ENCODE peak calls at places on chromosomes 11 and 22, in ten cellular contexts. One of them, this sample, is unnamed.
A peak's percentile ranks its signal among the peaks of the same experiment; 100 is the strongest.

GRCh38 chr11:11444027-11444799 is 91.2 kb upstream of the CSNK2A3 start:
- DNase-seq in spleen: no peak
- DNase-seq in upper lobe of left lung: no peak
- DNase-seq in HCT116: no peak
- DNase-seq in body of pancreas: peak; percentile 20
- DNase-seq in esophagus squamous epithelium: no peak
- DNase-seq in sigmoid colon: no peak
- DNase-seq in IMR-90: peak; percentile 57
- DNase-seq in A549: no peak
- DNase-seq in breast epithelium: no peak
- DNase-seq in this sample: peak; percentile 64

GRCh38 chr22:32355760-32356159 is 1.9 kb upstream of the RFPL3 start:
- DNase-seq in A549: no peak
- DNase-seq in spleen: no peak
- DNase-seq in HCT116: peak; percentile 48
- DNase-seq in upper lobe of left lung: no peak
- DNase-seq in sigmoid colon: no peak
- DNase-seq in esophagus squamous epithelium: no peak
- DNase-seq in IMR-90: no peak
- DNase-seq in body of pancreas: no peak
- DNase-seq in breast epithelium: no peak
- DNase-seq in this sample: no peak

GRCh38 chr11:2426826-2427521 is 17.3 kb downstream of the TRPM5 start:
- DNase-seq in upper lobe of left lung: peak; percentile 57
- DNase-seq in HCT116: no peak
- DNase-seq in A549: no peak
- DNase-seq in esophagus squamous epithelium: no peak
- DNase-seq in IMR-90: no peak
- DNase-seq in breast epithelium: no peak
- DNase-seq in spleen: no peak
- DNase-seq in sigmoid colon: no peak
- DNase-seq in body of pancreas: peak; percentile 29
- DNase-seq in this sample: no peak

GRCh38 chr11:112016765-112017356 is 8.3 kb upstream of the DLAT start:
- DNase-seq in body of pancreas: peak; percentile 45
- DNase-seq in breast epithelium: no peak
- DNase-seq in HCT116: no peak
- DNase-seq in A549: no peak
- DNase-seq in spleen: no peak
- DNase-seq in IMR-90: peak; percentile 50
- DNase-seq in esophagus squamous epithelium: no peak
- DNase-seq in sigmoid colon: no peak
- DNase-seq in upper lobe of left lung: no peak
- DNase-seq in this sample: no peak

GRCh38 chr11:22920939-22921565 is 60.8 kb upstream of the CCDC179 start:
- DNase-seq in body of pancreas: peak; percentile 60
- DNase-seq in breast epithelium: no peak
- DNase-seq in upper lobe of left lung: no peak
- DNase-seq in esophagus squamous epithelium: no peak
- DNase-seq in A549: peak; percentile 7
- DNase-seq in spleen: no peak
- DNase-seq in sigmoid colon: no peak
- DNase-seq in IMR-90: peak; percentile 76
- DNase-seq in HCT116: no peak
- DNase-seq in this sample: peak; percentile 7

GRCh38 chr11:122612123-122612824 is 43.2 kb upstream of the UBASH3B start:
- DNase-seq in A549: no peak
- DNase-seq in spleen: no peak
- DNase-seq in HCT116: no peak
- DNase-seq in body of pancreas: no peak
- DNase-seq in sigmoid colon: no peak
- DNase-seq in IMR-90: no peak
- DNase-seq in breast epithelium: no peak
- DNase-seq in esophagus squamous epithelium: no peak
- DNase-seq in upper lobe of left lung: no peak
- DNase-seq in this sample: no peak

GRCh38 chr11:11972148-11972547 is 36.3 kb downstream of the DKK3 start:
- DNase-seq in breast epithelium: no peak
- DNase-seq in sigmoid colon: no peak
- DNase-seq in HCT116: no peak
- DNase-seq in esophagus squamous epithelium: no peak
- DNase-seq in IMR-90: no peak
- DNase-seq in body of pancreas: no peak
- DNase-seq in upper lobe of left lung: no peak
- DNase-seq in spleen: no peak
- DNase-seq in A549: no peak
- DNase-seq in this sample: no peak

GRCh38 chr11:75465701-75466531 is 32.9 kb upstream of the KLHL35 start:
- DNase-seq in breast epithelium: no peak
- DNase-seq in upper lobe of left lung: no peak
- DNase-seq in HCT116: no peak
- DNase-seq in sigmoid colon: no peak
- DNase-seq in A549: no peak
- DNase-seq in body of pancreas: no peak
- DNase-seq in IMR-90: peak; percentile 52
- DNase-seq in esophagus squamous epithelium: no peak
- DNase-seq in spleen: peak; percentile 79
- DNase-seq in this sample: no peak

GRCh38 chr22:39176067-39176621 is 23.7 kb upstream of the CBX7 start:
- DNase-seq in IMR-90: peak; percentile 58
- DNase-seq in breast epithelium: peak; percentile 84
- DNase-seq in spleen: peak; percentile 82
- DNase-seq in sigmoid colon: peak; percentile 88
- DNase-seq in body of pancreas: peak; percentile 74
- DNase-seq in upper lobe of left lung: peak; percentile 51
- DNase-seq in A549: no peak
- DNase-seq in esophagus squamous epithelium: no peak
- DNase-seq in HCT116: no peak
- DNase-seq in this sample: peak; percentile 68

GRCh38 chr11:2316963-2317244 is 15.1 kb downstream of the TSPAN32 start:
- DNase-seq in sigmoid colon: no peak
- DNase-seq in esophagus squamous epithelium: no peak
- DNase-seq in breast epithelium: no peak
- DNase-seq in upper lobe of left lung: no peak
- DNase-seq in IMR-90: no peak
- DNase-seq in A549: no peak
- DNase-seq in spleen: no peak
- DNase-seq in body of pancreas: no peak
- DNase-seq in HCT116: no peak
- DNase-seq in this sample: no peak

GRCh38 chr11:46445887-46446286 is 54.3 kb upstream of the CHRM4 start:
- DNase-seq in spleen: no peak
- DNase-seq in esophagus squamous epithelium: no peak
- DNase-seq in body of pancreas: no peak
- DNase-seq in HCT116: no peak
- DNase-seq in upper lobe of left lung: no peak
- DNase-seq in breast epithelium: no peak
- DNase-seq in A549: no peak
- DNase-seq in sigmoid colon: no peak
- DNase-seq in IMR-90: no peak
- DNase-seq in this sample: no peak

GRCh38 chr11:112310867-112311266 is 50.2 kb upstream of the PLET1 start:
- DNase-seq in upper lobe of left lung: no peak
- DNase-seq in A549: no peak
- DNase-seq in sigmoid colon: no peak
- DNase-seq in IMR-90: no peak
- DNase-seq in HCT116: no peak
- DNase-seq in body of pancreas: no peak
- DNase-seq in esophagus squamous epithelium: no peak
- DNase-seq in spleen: no peak
- DNase-seq in breast epithelium: no peak
- DNase-seq in this sample: no peak

GRCh38 chr11:112889446-112889845 is 71.8 kb upstream of the NCAM1 start:
- DNase-seq in body of pancreas: no peak
- DNase-seq in A549: no peak
- DNase-seq in spleen: no peak
- DNase-seq in breast epithelium: no peak
- DNase-seq in esophagus squamous epithelium: no peak
- DNase-seq in IMR-90: no peak
- DNase-seq in HCT116: no peak
- DNase-seq in upper lobe of left lung: no peak
- DNase-seq in sigmoid colon: no peak
- DNase-seq in this sample: no peak

GRCh38 chr11:567036-567628 is 6.4 kb downstream of the RASSF7 start:
- DNase-seq in sigmoid colon: no peak
- DNase-seq in spleen: peak; percentile 78
- DNase-seq in esophagus squamous epithelium: no peak
- DNase-seq in upper lobe of left lung: no peak
- DNase-seq in A549: no peak
- DNase-seq in IMR-90: no peak
- DNase-seq in HCT116: no peak
- DNase-seq in body of pancreas: no peak
- DNase-seq in breast epithelium: no peak
- DNase-seq in this sample: no peak

GRCh38 chr22:36385491-36386350 is 2.0 kb downstream of the MYH9 start:
- DNase-seq in HCT116: no peak
- DNase-seq in sigmoid colon: peak; percentile 90
- DNase-seq in A549: no peak
- DNase-seq in upper lobe of left lung: peak; percentile 74
- DNase-seq in body of pancreas: peak; percentile 94
- DNase-seq in IMR-90: no peak
- DNase-seq in breast epithelium: peak; percentile 87
- DNase-seq in esophagus squamous epithelium: no peak
- DNase-seq in spleen: peak; percentile 81
- DNase-seq in this sample: peak; percentile 89

GRCh38 chr22:25700996-25701815 is 40.8 kb upstream of the MYO18B start:
- DNase-seq in upper lobe of left lung: no peak
- DNase-seq in body of pancreas: peak; percentile 13
- DNase-seq in esophagus squamous epithelium: no peak
- DNase-seq in sigmoid colon: no peak
- DNase-seq in HCT116: no peak
- DNase-seq in IMR-90: peak; percentile 22
- DNase-seq in breast epithelium: no peak
- DNase-seq in A549: no peak
- DNase-seq in spleen: no peak
- DNase-seq in this sample: no peak

GRCh38 chr11:96256604-96257003 is 86.4 kb downstream of the MAML2 start:
- DNase-seq in spleen: no peak
- DNase-seq in IMR-90: no peak
- DNase-seq in HCT116: no peak
- DNase-seq in breast epithelium: no peak
- DNase-seq in body of pancreas: no peak
- DNase-seq in esophagus squamous epithelium: no peak
- DNase-seq in sigmoid colon: no peak
- DNase-seq in upper lobe of left lung: no peak
- DNase-seq in A549: no peak
- DNase-seq in this sample: no peak
- H3K4me1 ChIP-seq in spleen: peaks cover 66% of the 10 kb centered on the region
- H3K4me1 ChIP-seq in IMR-90: peaks cover 22% of the 10 kb centered on the region
- H3K4me1 ChIP-seq in HCT116: peaks cover 33% of the 10 kb centered on the region
- H3K4me1 ChIP-seq in breast epithelium: peaks cover 37% of the 10 kb centered on the region
- H3K4me1 ChIP-seq in body of pancreas: no peaks in the 10 kb centered on the region
- H3K4me1 ChIP-seq in esophagus squamous epithelium: peaks cover 17% of the 10 kb centered on the region
- H3K4me1 ChIP-seq in sigmoid colon: peaks cover 11% of the 10 kb centered on the region
- H3K4me1 ChIP-seq in upper lobe of left lung: peaks cover 59% of the 10 kb centered on the region
- H3K4me1 ChIP-seq in A549: peaks cover 31% of the 10 kb centered on the region
- H3K4me1 ChIP-seq in this sample: no peaks in the 10 kb centered on the region

DNA sequence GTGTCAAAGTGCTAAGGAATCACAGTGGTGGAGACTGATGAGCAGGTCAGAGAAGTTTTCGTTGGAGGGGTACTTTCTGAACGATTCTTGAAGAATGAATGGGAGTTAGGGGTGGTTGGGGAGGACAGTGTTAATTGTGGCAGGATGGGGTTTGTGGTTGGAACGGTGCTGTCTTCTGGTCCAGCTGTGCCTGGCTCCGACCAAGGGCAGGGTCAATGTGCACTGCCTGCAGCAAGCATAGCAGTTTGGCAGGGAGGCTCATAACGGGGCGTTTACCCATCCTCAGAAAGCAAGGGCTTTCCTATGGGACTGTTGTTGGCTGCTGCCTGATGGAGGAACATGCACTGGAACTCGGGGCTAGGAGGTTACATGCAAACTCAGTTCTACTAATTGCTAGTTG is 265.8 kb downstream of the KIRREL3 start:
- DNase-seq in HCT116: no peak
- DNase-seq in spleen: no peak
- DNase-seq in body of pancreas: no peak
- DNase-seq in breast epithelium: no peak
- DNase-seq in esophagus squamous epithelium: no peak
- DNase-seq in upper lobe of left lung: no peak
- DNase-seq in A549: no peak
- DNase-seq in sigmoid colon: no peak
- DNase-seq in IMR-90: no peak
- DNase-seq in this sample: no peak
- H3K4me3 ChIP-seq in HCT116: no peak overlapping the region
- H3K4me3 ChIP-seq in spleen: no peak overlapping the region
- H3K4me3 ChIP-seq in body of pancreas: no peak overlapping the region
- H3K4me3 ChIP-seq in breast epithelium: no peak overlapping the region
- H3K4me3 ChIP-seq in esophagus squamous epithelium: no peak overlapping the region
- H3K4me3 ChIP-seq in upper lobe of left lung: no peak overlapping the region
- H3K4me3 ChIP-seq in A549: no peak overlapping the region
- H3K4me3 ChIP-seq in sigmoid colon: no peak overlapping the region
- H3K4me3 ChIP-seq in IMR-90: no peak overlapping the region
- H3K4me3 ChIP-seq in this sample: no peak overlapping the region

DNA sequence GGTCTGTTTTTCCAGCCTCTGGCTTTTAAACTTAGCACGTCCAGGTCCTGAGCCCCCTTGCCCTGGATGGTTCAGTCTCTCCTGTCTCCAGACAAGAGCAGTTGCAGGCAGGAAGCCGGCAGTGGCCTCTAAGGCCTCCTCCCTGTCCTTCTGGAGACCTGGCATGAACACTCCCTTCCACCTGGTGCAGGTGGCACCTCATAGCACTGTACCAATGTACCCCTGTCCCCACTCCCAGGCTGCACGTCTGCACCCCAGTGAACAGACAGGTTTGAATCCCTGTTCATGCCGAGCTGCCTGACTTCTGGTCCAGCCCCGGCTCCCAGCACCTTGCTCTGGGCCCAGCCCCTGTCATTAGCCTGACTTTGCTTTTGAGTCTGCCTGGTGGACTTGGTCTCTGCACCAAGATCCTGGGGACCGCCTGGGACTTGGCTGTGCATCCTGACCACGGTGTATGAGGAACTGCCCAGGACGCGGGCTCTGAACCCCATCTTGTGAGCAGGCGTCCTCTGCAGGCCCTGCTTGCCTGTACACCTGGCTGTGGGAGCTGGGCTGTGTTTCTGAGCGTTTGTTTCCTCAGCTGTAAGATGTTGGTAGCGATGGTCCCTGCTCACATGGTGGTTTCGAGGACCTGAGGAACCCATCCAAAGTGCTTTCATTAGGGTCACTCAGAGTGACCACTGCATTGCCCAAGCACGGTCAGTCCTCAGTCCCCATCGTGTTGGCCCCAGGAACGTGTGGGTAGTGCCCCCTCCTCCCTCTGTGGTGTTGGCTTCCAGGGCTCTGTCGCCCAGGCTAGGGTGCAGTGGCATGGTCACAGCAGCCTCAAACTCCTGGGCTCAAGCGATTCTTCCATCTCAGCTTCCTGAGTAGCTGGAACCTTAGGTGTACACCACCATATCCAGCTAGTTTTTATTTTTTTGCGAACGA is 75.0 kb upstream of the SHANK2 start:
- DNase-seq in spleen: peak; percentile 47
- DNase-seq in sigmoid colon: peak; percentile 42
- DNase-seq in breast epithelium: no peak
- DNase-seq in IMR-90: no peak
- DNase-seq in body of pancreas: no peak
- DNase-seq in esophagus squamous epithelium: no peak
- DNase-seq in HCT116: no peak
- DNase-seq in A549: no peak
- DNase-seq in upper lobe of left lung: no peak
- DNase-seq in this sample: no peak
- TF ChIP-seq POLR2A in spleen: no peak
- TF ChIP-seq POLR2A in sigmoid colon: no peak
- TF ChIP-seq POLR2A in breast epithelium: no peak
- TF ChIP-seq POLR2A in IMR-90: no peak
- TF ChIP-seq POLR2A in body of pancreas: no peak
- TF ChIP-seq POLR2A in esophagus squamous epithelium: no peak
- TF ChIP-seq POLR2A in HCT116: no peak
- TF ChIP-seq POLR2A in A549: no peak
- TF ChIP-seq POLR2A in upper lobe of left lung: no peak
- TF ChIP-seq POLR2A in this sample: no peak

GRCh38 chr22:46099740-46100139 is 50.6 kb upstream of the PPARA start:
- DNase-seq in IMR-90: no peak
- DNase-seq in A549: no peak
- DNase-seq in esophagus squamous epithelium: no peak
- DNase-seq in body of pancreas: no peak
- DNase-seq in breast epithelium: no peak
- DNase-seq in HCT116: no peak
- DNase-seq in spleen: no peak
- DNase-seq in sigmoid colon: no peak
- DNase-seq in upper lobe of left lung: no peak
- DNase-seq in this sample: no peak
- H3K4me1 ChIP-seq in IMR-90: no peaks in the 10 kb centered on the region
- H3K4me1 ChIP-seq in A549: peaks cover 84% of the 10 kb centered on the region
- H3K4me1 ChIP-seq in esophagus squamous epithelium: peaks cover 30% of the 10 kb centered on the region
- H3K4me1 ChIP-seq in body of pancreas: peaks cover 92% of the 10 kb centered on the region
- H3K4me1 ChIP-seq in breast epithelium: peaks cover 61% of the 10 kb centered on the region
- H3K4me1 ChIP-seq in HCT116: peaks cover 2% of the 10 kb centered on the region
- H3K4me1 ChIP-seq in spleen: no peaks in the 10 kb centered on the region
- H3K4me1 ChIP-seq in sigmoid colon: peaks cover 74% of the 10 kb centered on the region
- H3K4me1 ChIP-seq in upper lobe of left lung: peaks cover 42% of the 10 kb centered on the region
- H3K4me1 ChIP-seq in this sample: peaks cover 36% of the 10 kb centered on the region